ENCODE peak calls at places on chromosomes 13 and 19, in nine cellular contexts. S, M, Q, I, T, R, X, G and Z are unnamed samples.

GRCh38 chr19:15425321-15425950 is 6.6 kb upstream of the AKAP8L start:
- DNase-seq in X (no peak), S (no peak), M (no peak), Q (no peak), G (no peak), T (no peak), I (no peak), R (no peak), Z (no peak)

GRCh38 chr19:54473071-54473941 is at the start of gene CDC42EP5:
- DNase-seq in R (no peak), M (no peak), S (no peak), Q (peak; percentile 81), T (no peak), G (no peak), I (no peak), X (no peak), Z (no peak)

GRCh38 chr13:100674848-100675659 is 459 bp upstream of the TMTC4 start:
- DNase-seq in Q (peak; percentile 96), I (peak; percentile 99), S (peak; percentile 100), M (peak; percentile 99), R (peak; percentile 99), T (peak; percentile 99), G (peak; percentile 97), X (peak; percentile 97), Z (peak; percentile 100)

GRCh38 chr13:33958964-33959363 is 141.0 kb downstream of the RFC3 start:
- DNase-seq in T (no peak), X (no peak), G (no peak), I (no peak), M (no peak), S (no peak), Q (no peak), R (no peak), Z (no peak)

GRCh38 chr19:52590728-52591127 is 20.6 kb downstream of the ZNF701 start:
- DNase-seq in S (no peak), M (no peak), T (no peak), X (no peak), G (no peak), I (no peak), Q (no peak), R (no peak), Z (no peak)

GRCh38 chr19:44800461-44800860 is 8.4 kb upstream of the BCAM start:
- DNase-seq in R (peak; percentile 41), X (peak; percentile 60), T (peak; percentile 86), S (peak; percentile 88), G (peak; percentile 67), Q (peak; percentile 57), M (peak; percentile 78), I (peak; percentile 85), Z (peak; percentile 70)

GRCh38 chr13:75326173-75327131 is 155.5 kb downstream of the TBC1D4 start:
- DNase-seq in R (no peak), S (peak; percentile 38), G (no peak), X (peak; percentile 45), T (peak; percentile 16), Q (no peak), I (peak; percentile 33), M (peak; percentile 55), Z (peak; percentile 23)

GRCh38 chr13:52599037-52599852 is 43.0 kb upstream of the HNRNPA1L2 start:
- DNase-seq in S (no peak), X (no peak), G (no peak), T (no peak), R (no peak), I (no peak), Q (no peak), M (no peak), Z (no peak)

GRCh38 chr13:27283906-27284523 is 13.4 kb downstream of the RASL11A start:
- DNase-seq in R (peak; percentile 72), G (no peak), M (peak; percentile 9), S (no peak), Q (no peak), I (no peak), X (no peak), T (no peak), Z (no peak)

GRCh38 chr13:102680842-102681725 is 13.8 kb downstream of the METTL21C start:
- DNase-seq in R (peak; percentile 11), X (no peak), Q (peak; percentile 30), S (peak; percentile 10), T (no peak), I (no peak), M (no peak), G (no peak), Z (no peak)

GRCh38 chr13:43405457-43405856 is 381.3 kb downstream of the ENOX1 start:
- DNase-seq in R (no peak), X (no peak), M (no peak), G (no peak), S (no peak), T (no peak), Q (no peak), I (no peak), Z (no peak)

GRCh38 chr13:113495494-113496251 is 5.2 kb upstream of the DCUN1D2 start:
- DNase-seq in M (no peak), T (no peak), I (no peak), S (no peak), G (no peak), Q (no peak), X (no peak), R (no peak), Z (no peak)

GRCh38 chr19:43739836-43740235 is 14.9 kb downstream of the SMG9 start:
- DNase-seq in I (no peak), M (no peak), Q (no peak), X (no peak), T (no peak), R (no peak), G (no peak), S (no peak), Z (no peak)

GRCh38 chr13:26062853-26063444 is 11.1 kb upstream of the SHISA2 start:
- DNase-seq in Q (peak; percentile 42), G (peak; percentile 45), M (no peak), T (no peak), I (peak; percentile 38), S (peak; percentile 42), R (peak; percentile 87), X (no peak), Z (peak; percentile 45)

GRCh38 chr19:41354343-41354974 is 737 bp upstream of the TGFB1 start:
- DNase-seq in R (no peak), X (no peak), T (no peak), Q (no peak), G (no peak), I (no peak), M (no peak), S (no peak), Z (no peak)

GRCh38 chr19:17471410-17472125 is 1.2 kb downstream of the SLC27A1 start:
- DNase-seq in M (no peak), S (no peak), I (no peak), R (no peak), G (no peak), T (no peak), X (no peak), Q (no peak), Z (no peak)

GRCh38 chr13:42969558-42970172 is 22.4 kb downstream of the EPSTI1 start:
- DNase-seq in R (peak; percentile 68), S (peak; percentile 89), M (peak; percentile 72), T (peak; percentile 86), I (peak; percentile 87), G (peak; percentile 37), Q (peak; percentile 57), X (peak; percentile 69), Z (peak; percentile 75)

GRCh38 chr13:40143559-40143958 is 488.1 kb downstream of the COG6 start:
- DNase-seq in G (no peak), S (no peak), X (no peak), I (no peak), Q (no peak), T (no peak), M (no peak), R (no peak), Z (no peak)

GRCh38 chr19:34500656-34501120 is 19.1 kb downstream of the WTIP start:
- DNase-seq in S (peak; percentile 11), Q (no peak), R (no peak), G (no peak), M (no peak), I (no peak), X (no peak), T (no peak), Z (no peak)

GRCh38 chr13:109651854-109652253 is 134.5 kb downstream of the IRS2 start:
- DNase-seq in S (no peak), I (no peak), G (no peak), Q (no peak), M (no peak), T (no peak), X (no peak), R (no peak), Z (no peak)

GRCh38 chr13:106534844-106535551 is 464 bp downstream of the EFNB2 start:
- DNase-seq in Q (no peak), R (no peak), X (no peak), M (peak; percentile 8), S (peak; percentile 31), T (peak; percentile 17), G (no peak), I (peak; percentile 7), Z (peak; percentile 3)